ENCODE peak calls at places on chromosomes 5 and 9, in five cellular contexts. F is H54, I is ovary, Q is uterus, K is HepG2. Y is an unnamed sample.

GRCh38 chr5:84425365-84425764 is 40.7 kb upstream of the EDIL3 start:
- DNase-seq in F (no peak), Q (no peak), K (no peak), I (no peak), Y (no peak)

GRCh38 chr9:14585730-14586473 is 107.3 kb downstream of the ZDHHC21 start:
- DNase-seq in K (no peak), Q (no peak), F (no peak), I (no peak), Y (no peak)

GRCh38 chr5:66138572-66139116 is 5.5 kb upstream of the SREK1 start:
- DNase-seq in K (no peak), F (no peak), Q (no peak), I (no peak), Y (no peak)

GRCh38 chr9:69462394-69462793 is 137.4 kb downstream of the ENTREP1 start:
- DNase-seq in Q (no peak), F (no peak), K (no peak), I (no peak), Y (no peak)

GRCh38 chr5:147369742-147370374 is 135.0 kb downstream of the STK32A start:
- DNase-seq in I (no peak), Q (no peak), F (no peak), K (no peak), Y (no peak)

GRCh38 chr9:38205279-38205678 is 136.3 kb upstream of the SHB start:
- DNase-seq in F (no peak), K (no peak), Q (no peak), I (no peak), Y (no peak)

GRCh38 chr5:1298067-1298551 is 3.2 kb upstream of the TERT start:
- DNase-seq in Q (no peak), I (peak; percentile 21), F (no peak), K (no peak), Y (no peak)

GRCh38 chr5:121949885-121950284 is 11.9 kb upstream of the SRFBP1 start:
- DNase-seq in Q (no peak), K (peak; percentile 34), F (peak; percentile 36), I (no peak), Y (no peak)

GRCh38 chr9:35811364-35812024 is 568 bp downstream of the SPAG8 start:
- DNase-seq in F (no peak), Q (peak; percentile 56), K (no peak), I (peak; percentile 54), Y (no peak)

GRCh38 chr5:32444946-32445758 is 612 bp upstream of the ZFR start:
- DNase-seq in F (no peak), K (no peak), Q (no peak), I (no peak), Y (no peak)

DNA sequence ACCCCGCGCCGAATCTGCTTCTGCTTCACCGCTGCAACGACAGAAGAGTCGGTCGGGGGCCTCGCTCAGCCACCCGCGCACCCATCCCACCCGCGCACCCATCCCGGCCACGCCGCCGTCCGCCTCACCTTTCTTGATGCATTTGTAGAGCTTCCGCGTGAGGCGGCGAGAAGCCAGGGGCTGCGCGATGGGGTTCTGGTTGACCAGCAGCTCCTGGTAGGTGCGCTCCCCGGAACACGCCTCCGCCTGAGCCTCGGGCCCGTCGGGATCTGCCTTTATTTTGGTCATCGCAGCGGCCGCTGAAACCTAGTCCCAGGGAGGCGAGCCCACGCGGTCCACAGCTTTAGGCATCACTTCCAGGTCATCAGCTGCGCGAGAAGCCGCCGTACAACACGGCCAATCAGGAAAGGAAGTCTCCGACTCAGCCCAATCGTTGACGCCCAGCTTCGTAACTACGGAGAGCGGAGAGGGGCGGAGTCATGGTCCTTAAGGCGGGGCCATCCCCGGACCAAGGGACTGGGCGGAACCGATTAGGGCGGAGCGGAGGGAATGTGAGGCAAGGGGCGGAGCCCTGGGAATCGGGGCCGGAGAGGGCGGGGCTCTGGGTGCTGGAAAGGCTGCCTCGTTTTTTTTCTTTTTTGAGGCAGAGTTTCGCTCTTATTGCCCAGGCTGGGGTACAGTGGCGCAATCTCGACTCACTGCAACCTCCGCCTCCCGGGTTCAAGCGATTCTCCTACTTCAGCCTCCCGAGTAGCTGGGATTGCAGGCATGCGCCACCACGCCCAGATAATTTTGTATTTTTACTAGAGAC is at the start of gene NHP2:
- DNase-seq in K (peak; percentile 95), Q (peak; percentile 99), I (peak; percentile 99), F (peak; percentile 90), Y (peak; percentile 100)
- TF ChIP-seq POLR2A in K (peak; percentile 64), Q (peak; percentile 40), I (no peak), F (peak; percentile 58), Y (no peak)

GRCh38 chr5:171413153-171413910 is 6.1 kb upstream of the FGF18 start:
- DNase-seq in I (no peak), Q (no peak), F (no peak), K (no peak), Y (no peak)
- TF ChIP-seq POLR2A in I (no peak), Q (no peak), F (no peak), K (no peak), Y (no peak)

GRCh38 chr5:179680780-179681411 is at the start of gene CBY3:
- DNase-seq in Q (no peak), K (peak; percentile 46), I (no peak), F (no peak), Y (no peak)

GRCh38 chr5:179679014-179679674 is 1.7 kb downstream of the CBY3 start:
- DNase-seq in I (peak; percentile 89), Q (peak; percentile 83), F (no peak), K (no peak), Y (peak; percentile 95)

GRCh38 chr5:179680014-179680779 is 637 bp downstream of the CBY3 start:
- DNase-seq in I (no peak), Q (no peak), F (no peak), K (peak; percentile 98), Y (no peak)

DNA sequence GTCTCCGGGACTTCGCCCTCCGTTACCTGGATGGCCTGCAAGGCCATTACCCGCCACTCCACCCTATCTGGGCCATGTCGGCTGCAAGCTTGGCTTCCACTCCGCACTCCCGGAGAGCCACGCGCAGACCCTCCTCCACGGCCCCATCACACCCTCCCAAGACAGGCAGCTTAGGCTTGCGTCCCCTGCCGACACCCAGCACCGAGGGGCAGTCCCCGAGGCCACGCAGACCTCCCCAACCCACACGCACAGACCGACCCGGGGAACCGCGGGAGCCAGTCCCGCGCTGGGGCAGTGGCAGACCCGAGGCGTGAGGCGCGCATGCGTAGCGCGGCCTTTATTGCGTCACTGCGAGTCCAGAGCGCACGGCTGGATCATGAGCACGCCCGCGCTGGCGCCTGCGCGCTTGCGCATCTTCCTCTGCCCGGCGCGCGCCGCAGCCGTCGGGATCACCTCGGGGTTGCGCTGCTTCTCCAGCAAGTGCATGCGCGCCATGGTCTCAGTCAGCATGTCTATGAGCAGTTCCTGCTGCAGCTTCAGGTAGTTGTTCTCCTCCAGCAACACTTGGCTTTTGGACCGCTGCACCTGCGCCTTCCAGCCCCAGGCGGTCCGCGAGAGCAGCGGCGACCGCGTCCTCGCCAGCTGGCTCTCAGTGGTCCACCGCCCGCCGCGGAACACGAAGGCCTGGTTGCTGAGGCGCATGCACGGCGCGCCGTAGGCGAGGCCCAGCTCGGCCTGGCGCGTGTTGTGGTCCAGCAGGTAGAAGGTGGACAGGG is 2.4 kb downstream of the CBY3 start:
- DNase-seq in Q (peak; percentile 94), K (peak; percentile 90), F (peak; percentile 98), I (peak; percentile 98), Y (peak; percentile 98)
- TF ChIP-seq POLR2A in Q (peak; percentile 95), K (no peak), F (peak; percentile 99), I (peak; percentile 92), Y (peak; percentile 84)

GRCh38 chr9:5626727-5627634 is 1.9 kb upstream of the RIC1 start:
- DNase-seq in I (no peak), Q (no peak), K (no peak), F (no peak), Y (no peak)
- TF ChIP-seq POLR2A in I (no peak), Q (no peak), K (no peak), F (no peak), Y (no peak)

DNA sequence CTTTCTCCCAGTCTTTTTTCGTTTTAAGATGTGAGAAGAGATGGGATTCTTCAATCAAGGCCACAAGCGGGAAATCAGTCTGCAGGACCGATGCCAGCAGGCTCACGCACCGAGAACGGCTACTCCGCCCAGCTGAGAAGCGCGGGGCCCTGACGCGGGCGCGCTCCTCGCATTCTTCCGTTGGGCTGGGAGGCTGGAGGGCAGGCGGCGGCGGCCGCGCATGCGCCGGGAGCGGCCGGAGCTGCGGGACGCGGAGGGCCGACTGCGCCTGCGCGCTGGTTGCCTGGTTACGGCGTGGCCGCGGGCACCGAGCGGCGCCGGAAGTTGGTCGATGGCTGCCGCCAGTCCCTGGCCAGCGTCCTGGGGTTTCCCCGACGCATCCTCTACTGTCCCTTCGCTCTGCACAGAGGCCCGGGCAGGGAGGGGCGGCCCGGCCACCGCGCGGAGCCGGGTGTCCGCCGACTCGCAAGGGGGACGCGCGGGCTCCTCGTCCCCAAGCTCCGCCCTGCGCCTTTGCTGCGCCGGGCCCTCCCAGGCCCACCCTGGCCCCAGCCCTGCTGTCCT is 831 bp upstream of the SEC16A start:
- DNase-seq in Q (peak; percentile 87), K (peak; percentile 81), I (peak; percentile 97), F (peak; percentile 100), Y (peak; percentile 96)
- TF ChIP-seq POLR2A in Q (peak; percentile 60), K (no peak), I (peak; percentile 38), F (peak; percentile 55), Y (no peak)

GRCh38 chr5:40831346-40832210 is 3.4 kb downstream of the RPL37 start:
- DNase-seq in I (no peak), K (no peak), F (no peak), Q (no peak), Y (no peak)
- TF ChIP-seq POLR2A in I (no peak), K (peak; percentile 26), F (no peak), Q (no peak), Y (no peak)